ENCODE peak calls at places on chromosomes 2 and 18, in seven cellular contexts. L, R, I, H, F, E and S are unnamed samples. For H3K4me1, the result is how much of the 10 kb centered on the place peaks cover.

GRCh38 chr2:152761171-152761570 is 42.8 kb downstream of the ARL6IP6 start:
- DNase-seq in L (no peak), R (no peak), I (peak), H (no peak), F (no peak), E (no peak), S (peak)

GRCh38 chr2:151043484-151043883 is 218.2 kb downstream of the RBM43 start:
- DNase-seq in L (no peak), R (no peak), I (peak), H (no peak), F (peak), E (no peak), S (peak)

GRCh38 chr2:86393521-86394490 is 47.4 kb upstream of the KDM3A start:
- DNase-seq in L (no peak), R (peak), I (peak), H (no peak), F (peak), E (peak), S (peak)

GRCh38 chr2:8677646-8678592 is 3.9 kb upstream of the ID2 start:
- DNase-seq in L (no peak), R (peak), I (peak), H (peak), F (peak), E (peak), S (peak)

GRCh38 chr2:217787160-217787877 is 215.5 kb downstream of the TNS1 start:
- DNase-seq in L (no peak), R (no peak), I (no peak), H (no peak), F (no peak), E (no peak), S (no peak)

GRCh38 chr2:169165791-169166190 is 96.4 kb downstream of the DHRS9 start:
- DNase-seq in L (no peak), R (no peak), I (no peak), H (no peak), F (no peak), E (no peak), S (no peak)

GRCh38 chr2:40584432-40584831 is 132.5 kb upstream of the SLC8A1 start:
- DNase-seq in L (no peak), R (no peak), I (peak), H (no peak), F (no peak), E (no peak), S (peak)

GRCh38 chr18:46435031-46435430 is 222.0 kb downstream of the LOXHD1 start:
- DNase-seq in L (no peak), R (no peak), I (no peak), H (no peak), F (no peak), E (no peak), S (no peak)

GRCh38 chr18:48330016-48330991 is 78.9 kb downstream of the ZBTB7C start:
- DNase-seq in L (no peak), R (no peak), I (peak), H (peak), F (peak), E (no peak), S (peak)

GRCh38 chr2:130827502-130828251 is 9.0 kb upstream of the ARHGEF4 start:
- DNase-seq in L (no peak), R (no peak), I (peak), H (peak), F (peak), E (no peak), S (peak)
- H3K4me1 ChIP-seq in L (under half), R (under half), I (under half), H (half or more), F (half or more), E (under half), S (under half)

GRCh38 chr2:206463685-206464084 is 20.4 kb downstream of the ADAM23 start:
- DNase-seq in L (no peak), R (no peak), I (no peak), H (no peak), F (no peak), E (no peak), S (no peak)
- H3K27ac ChIP-seq in L (no peak), R (no peak), I (no peak), H (no peak), F (no peak), E (peak), S (no peak)

DNA sequence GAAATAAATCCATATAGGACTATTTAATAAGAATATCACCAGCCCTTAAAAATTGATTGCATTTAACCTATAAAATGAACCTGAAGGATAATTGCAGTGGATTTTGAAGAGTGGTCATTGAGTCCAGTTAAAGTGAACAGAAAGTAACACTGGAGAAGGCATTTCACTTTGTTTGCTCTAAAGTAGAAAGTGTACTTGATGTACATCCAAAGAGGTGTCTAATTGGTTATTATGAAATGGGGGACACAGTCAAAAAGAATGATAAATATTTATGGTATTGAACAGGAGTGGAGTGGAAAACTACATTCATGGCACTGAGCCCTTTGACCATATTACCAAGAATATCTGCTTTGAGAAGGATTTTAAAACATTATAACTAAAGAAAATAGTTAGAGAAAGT is 28.2 kb upstream of the MAP2 start:
- DNase-seq in L (no peak), R (no peak), I (no peak), H (no peak), F (no peak), E (no peak), S (no peak)
- H3K4me1 ChIP-seq in L (under half), R (under half), I (under half), H (under half), F (under half), E (under half), S (under half)

GRCh38 chr2:188966728-188967127 is 7.4 kb upstream of the COL3A1 start:
- DNase-seq in L (no peak), R (no peak), I (no peak), H (no peak), F (no peak), E (no peak), S (no peak)
- H3K27ac ChIP-seq in L (no peak), R (no peak), I (no peak), H (no peak), F (no peak), E (peak), S (no peak)

GRCh38 chr2:241321033-241321432 is 5.3 kb downstream of the SEPTIN2 start:
- DNase-seq in L (no peak), R (no peak), I (no peak), H (no peak), F (no peak), E (no peak), S (no peak)
- H3K4me1 ChIP-seq in L (under half), R (half or more), I (under half), H (under half), F (under half), E (half or more), S (under half)

DNA sequence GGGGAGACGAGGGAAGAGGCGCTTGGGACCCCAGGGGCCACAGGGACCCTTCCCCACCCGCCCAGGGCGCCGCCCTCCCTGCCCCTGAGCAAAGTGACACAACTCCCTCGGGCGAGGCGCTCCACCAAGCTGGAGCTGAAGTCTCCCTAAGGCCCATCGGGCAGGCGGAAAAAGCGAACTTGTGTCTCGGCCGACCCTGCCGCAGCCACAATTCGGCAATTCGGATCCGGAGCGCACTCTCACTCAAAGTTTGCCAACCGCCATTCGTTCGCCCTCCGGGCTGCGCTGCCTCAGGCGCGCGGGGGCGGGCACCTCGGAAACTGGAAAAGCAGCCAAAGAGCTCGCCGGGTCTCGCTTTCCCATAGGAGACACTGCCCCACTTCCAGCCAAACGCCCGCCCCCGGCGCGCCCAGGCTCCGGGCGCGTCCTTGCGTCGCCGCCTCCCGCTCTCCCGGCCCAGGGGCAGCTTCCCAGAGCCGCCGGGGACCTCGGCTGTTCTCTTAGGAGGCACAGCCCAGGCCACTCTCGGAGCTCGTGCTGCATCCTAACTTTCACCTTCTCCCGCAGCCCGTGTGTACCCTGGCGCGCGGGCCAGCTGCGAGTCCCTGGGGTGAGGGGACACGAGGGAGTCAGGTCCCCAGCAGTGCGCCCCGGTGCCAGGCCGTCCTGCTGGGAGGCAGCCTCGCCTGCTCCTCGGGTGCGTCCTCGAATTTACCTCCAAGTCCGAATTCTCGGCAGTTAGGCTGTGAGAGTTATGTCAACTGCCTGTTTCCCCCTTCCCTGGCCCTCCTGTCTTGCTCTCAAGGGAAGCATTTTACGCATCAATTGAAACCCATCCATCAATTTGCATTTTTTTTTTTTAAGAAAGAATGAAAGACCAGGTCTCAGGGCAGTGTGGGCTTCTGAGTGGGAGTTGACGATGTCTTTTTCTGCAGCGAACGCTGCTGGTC is 1.4 kb upstream of the KCTD1 start:
- DNase-seq in L (no peak), R (peak), I (peak), H (peak), F (peak), E (peak), S (peak)
- H3K27ac ChIP-seq in L (no peak), R (peak), I (no peak), H (peak), F (peak), E (peak), S (no peak)